ENCODE peak calls at places on chromosomes 5 and 9, in five cellular contexts. X is fibroblast of pulmonary artery, U is epithelial cell of esophagus, K is H7, C is endothelial cell of umbilical vein. D is an unnamed sample.

GRCh38 chr9:93346240-93347112 is 105.0 kb upstream of the FAM120A start:
- DNase-seq in U (no peak), X (no peak), K (peak), C (no peak), D (peak)

GRCh38 chr9:136011703-136012496 is 50.7 kb upstream of the UBAC1 start:
- DNase-seq in K (peak), X (peak), C (peak), U (no peak), D (no peak)

GRCh38 chr5:125408582-125409069 is 662.2 kb upstream of the ZNF608 start:
- DNase-seq in X (peak), C (peak), U (peak), K (no peak), D (peak)

GRCh38 chr9:18542837-18543405 is 69.0 kb downstream of the ADAMTSL1 start:
- DNase-seq in K (no peak), X (peak), C (no peak), U (no peak), D (peak)

GRCh38 chr5:50655810-50656205 is 10.6 kb upstream of the PARP8 start:
- DNase-seq in X (no peak), U (peak), K (no peak), C (no peak), D (peak)

GRCh38 chr9:135526730-135527571 is 5.7 kb downstream of the LCN1 start:
- DNase-seq in X (no peak), C (no peak), K (peak), U (no peak), D (no peak)

GRCh38 chr5:13939647-13940046 is 4.8 kb downstream of the DNAH5 start:
- DNase-seq in C (no peak), K (no peak), U (no peak), X (no peak), D (no peak)

GRCh38 chr9:36193049-36193448 is 2.3 kb downstream of the CLTA start:
- DNase-seq in K (no peak), X (no peak), U (no peak), C (peak), D (no peak)

GRCh38 chr5:120228262-120229031 is 235.7 kb upstream of the PRR16 start:
- DNase-seq in U (peak), X (no peak), K (peak), C (no peak), D (no peak)

GRCh38 chr5:139667001-139667729 is 19.0 kb downstream of the CXXC5 start:
- DNase-seq in C (no peak), X (no peak), K (no peak), U (no peak), D (peak)
- H3K4me3 ChIP-seq in C (no peak), X (no peak), K (no peak), U (no peak), D (no peak)

GRCh38 chr5:17218353-17219005 is 1.0 kb downstream of the BASP1 start:
- DNase-seq in X (peak), U (peak), K (peak), C (peak), D (peak)
- H3K4me3 ChIP-seq in X (peak), U (peak), K (peak), C (peak), D (peak)

GRCh38 chr5:157182143-157182757 is 1.6 kb downstream of the ITK start:
- DNase-seq in K (no peak), U (no peak), C (no peak), X (no peak), D (no peak)

GRCh38 chr5:157180374-157181264 is at the start of gene ITK:
- DNase-seq in K (no peak), U (no peak), X (no peak), C (no peak), D (no peak)

GRCh38 chr5:157186309-157187045 is 5.8 kb downstream of the ITK start:
- DNase-seq in X (no peak), C (no peak), K (no peak), U (no peak), D (no peak)

GRCh38 chr5:157187046-157187754 is 6.6 kb downstream of the ITK start:
- DNase-seq in K (no peak), X (no peak), U (no peak), C (no peak), D (no peak)

GRCh38 chr5:157184117-157184516 is 3.5 kb downstream of the ITK start:
- DNase-seq in C (no peak), X (no peak), K (no peak), U (no peak), D (no peak)
- H3K4me3 ChIP-seq in C (no peak), X (no peak), K (no peak), U (no peak), D (no peak)

GRCh38 chr5:143213851-143214363 is 189.6 kb downstream of the NR3C1 start:
- DNase-seq in C (peak), K (no peak), X (peak), U (no peak), D (no peak)
- H3K4me3 ChIP-seq in C (no peak), K (no peak), X (no peak), U (no peak), D (no peak)

DNA sequence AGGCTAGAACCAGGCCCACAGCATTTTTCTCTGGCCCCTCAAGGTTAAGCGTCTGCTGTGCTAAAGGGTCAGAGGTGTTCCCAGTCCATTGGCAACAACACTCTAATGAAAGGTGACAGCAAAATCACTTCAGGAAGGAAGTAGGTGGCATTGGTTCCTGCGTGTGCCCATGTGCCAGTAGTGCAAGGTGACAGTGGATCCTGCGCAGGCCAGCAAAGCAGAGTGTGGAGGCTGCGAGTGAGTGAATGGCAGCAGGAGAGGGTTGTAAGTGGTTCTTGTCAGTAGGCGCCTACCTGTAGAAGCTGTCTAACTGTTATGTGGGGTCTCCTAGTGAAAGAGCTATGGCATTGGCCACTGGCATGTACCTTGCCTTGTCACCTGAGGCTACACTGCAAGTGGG is 898.2 kb upstream of the TYRP1 start:
- DNase-seq in X (no peak), K (no peak), C (no peak), U (no peak), D (no peak)
- H3K4me3 ChIP-seq in X (no peak), K (no peak), C (no peak), U (no peak), D (no peak)

GRCh38 chr9:38761999-38762398 is 42.1 kb upstream of the FAM240B start:
- DNase-seq in C (no peak), K (no peak), U (no peak), X (no peak), D (peak)
- H3K4me3 ChIP-seq in C (no peak), K (no peak), U (no peak), X (no peak), D (no peak)

GRCh38 chr5:148909766-148910165 is 83.4 kb downstream of the ADRB2 start:
- DNase-seq in K (no peak), C (peak), X (no peak), U (peak), D (peak)

GRCh38 chr5:148912146-148912545 is 85.7 kb downstream of the ADRB2 start:
- DNase-seq in X (peak), U (peak), K (no peak), C (no peak), D (no peak)

GRCh38 chr5:148910216-148910615 is 83.8 kb downstream of the ADRB2 start:
- DNase-seq in K (no peak), X (no peak), C (no peak), U (peak), D (no peak)

GRCh38 chr5:148911386-148911785 is 85.0 kb downstream of the ADRB2 start:
- DNase-seq in C (no peak), K (no peak), X (no peak), U (peak), D (no peak)

DNA sequence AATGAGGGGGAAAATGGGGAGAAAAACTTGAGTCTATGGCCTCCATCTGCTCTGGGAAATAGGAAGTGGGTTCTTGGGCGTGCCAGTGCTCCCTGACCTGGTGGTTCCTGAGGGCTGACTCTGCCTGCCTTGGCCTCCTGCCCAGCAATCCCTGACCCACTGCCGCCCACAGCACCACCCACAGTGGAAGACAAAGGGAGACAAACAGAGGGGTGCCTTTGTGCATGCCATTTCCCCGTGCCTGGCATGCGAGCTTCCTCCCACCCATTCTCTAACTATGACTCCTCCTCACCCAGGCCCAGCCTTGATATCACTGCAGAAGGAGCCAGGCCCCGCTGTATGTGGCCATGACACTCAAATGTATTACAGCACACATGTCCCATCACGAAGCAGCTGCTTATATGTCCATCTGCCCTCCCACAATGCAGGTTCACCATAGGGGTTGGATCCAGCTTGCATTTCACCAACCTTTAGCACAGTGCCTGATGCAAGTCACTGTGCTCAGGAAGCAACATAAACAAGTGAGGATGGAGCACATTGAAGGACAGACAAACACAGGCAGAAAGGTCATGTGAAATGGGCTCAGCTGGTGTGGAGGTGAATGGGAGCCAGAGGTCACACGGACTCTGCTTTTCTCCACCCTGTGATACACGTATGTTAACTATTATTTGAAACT is 84.4 kb downstream of the ADRB2 start:
- DNase-seq in U (peak), C (peak), K (no peak), X (peak), D (peak)
- H3K4me3 ChIP-seq in U (no peak), C (no peak), K (no peak), X (no peak), D (no peak)

GRCh38 chr5:71887680-71888079 is 168.6 kb downstream of the CARTPT start:
- DNase-seq in X (peak), U (peak), K (peak), C (peak), D (no peak)
- H3K4me3 ChIP-seq in X (no peak), U (no peak), K (no peak), C (no peak), D (no peak)

GRCh38 chr5:172768573-172769323 is 2.2 kb downstream of the DUSP1 start:
- DNase-seq in X (peak), U (peak), C (peak), K (no peak), D (no peak)
- H3K4me3 ChIP-seq in X (peak), U (peak), C (peak), K (no peak), D (peak)

D was measured in MG63.